ENCODE peak calls at places on chromosomes 6 and 20, in five cellular contexts. W is HS-27A, H is fibroblast of the aortic adventitia, B is NCI-H510A treated with DMSO at 0.1 percent for 48 hours, L is NCI-H774. T is an unnamed sample.

GRCh38 chr20:49456646-49457045 is 25.8 kb downstream of the KCNB1 start:
- DNase-seq in W (no peak), H (no peak), B (no peak), L (no peak), T (no peak)

GRCh38 chr6:161242779-161243693 is 30.8 kb downstream of the AGPAT4 start:
- DNase-seq in B (no peak), W (no peak), H (peak), L (no peak), T (no peak)

GRCh38 chr6:109316909-109317308 is 65.4 kb downstream of the CD164 start:
- DNase-seq in B (no peak), H (no peak), W (no peak), L (no peak), T (no peak)

GRCh38 chr20:63433756-63434531 is 38.5 kb downstream of the KCNQ2 start:
- DNase-seq in B (no peak), W (no peak), L (no peak), H (no peak), T (no peak)

GRCh38 chr20:35820715-35821114 is 48.9 kb downstream of the PHF20 start:
- DNase-seq in L (no peak), H (peak), B (no peak), W (no peak), T (no peak)

GRCh38 chr20:23446505-23446904 is 6.2 kb downstream of the CST11 start:
- DNase-seq in L (peak), B (peak), W (peak), H (peak), T (peak)

GRCh38 chr6:39527792-39528564 is 197.2 kb downstream of the KIF6 start:
- DNase-seq in B (no peak), H (no peak), W (no peak), L (no peak), T (no peak)

GRCh38 chr20:64080013-64080812 is at the start of gene OPRL1:
- DNase-seq in H (no peak), L (no peak), W (no peak), B (no peak), T (peak)

GRCh38 chr20:25222461-25223178 is 25.3 kb upstream of the PYGB start:
- DNase-seq in B (no peak), L (no peak), W (no peak), H (no peak), T (no peak)

GRCh38 chr20:62711703-62712101 is 3.1 kb downstream of the NTSR1 start:
- DNase-seq in L (peak), W (no peak), H (peak), B (no peak), T (no peak)

GRCh38 chr20:61701401-61701800 is 364.3 kb downstream of the TAF4 start:
- DNase-seq in W (no peak), B (no peak), H (no peak), L (no peak), T (no peak)

GRCh38 chr20:460180-460579 is 2.2 kb downstream of the TBC1D20 start:
- DNase-seq in L (no peak), H (no peak), B (no peak), W (no peak), T (peak)

GRCh38 chr20:48282591-48283228 is 497.4 kb upstream of the SULF2 start:
- DNase-seq in W (no peak), H (no peak), B (no peak), L (no peak), T (no peak)

GRCh38 chr6:15618685-15619084 is 44.1 kb downstream of the DTNBP1 start:
- DNase-seq in B (no peak), L (no peak), H (no peak), W (no peak), T (no peak)

GRCh38 chr6:91043751-91044150 is 456.9 kb upstream of the MAP3K7 start:
- DNase-seq in B (no peak), L (no peak), H (no peak), W (no peak), T (no peak)

GRCh38 chr6:136525586-136526195 is 24.5 kb downstream of the MAP7 start:
- DNase-seq in L (no peak), H (no peak), B (peak), W (no peak), T (peak)

GRCh38 chr6:44289726-44290125 is 19.5 kb downstream of the TMEM151B start:
- DNase-seq in B (no peak), H (no peak), W (no peak), L (no peak), T (no peak)

GRCh38 chr6:27168586-27169443 is 78.7 kb upstream of the PRSS16 start:
- DNase-seq in H (peak), B (no peak), W (peak), L (no peak), T (peak)

GRCh38 chr6:119349341-119350201 is at the start of gene MAN1A1:
- DNase-seq in B (peak), L (peak), W (peak), H (peak), T (peak)

GRCh38 chr20:57596998-57597939 is 23.0 kb downstream of the ZBP1 start:
- DNase-seq in W (no peak), H (peak), B (peak), L (peak), T (peak)

GRCh38 chr20:20711413-20711812 is 1.0 kb downstream of the RALGAPA2 start:
- DNase-seq in B (peak), H (no peak), L (no peak), W (no peak), T (peak)

GRCh38 chr6:17042422-17043147 is 59.3 kb upstream of the STMND1 start:
- DNase-seq in W (no peak), L (no peak), B (no peak), H (peak), T (peak)

GRCh38 chr6:111086685-111087084 is 618 bp upstream of the SLC16A10 start:
- DNase-seq in H (peak), W (no peak), L (no peak), B (no peak), T (peak)

GRCh38 chr20:32902456-32903420 is 44.0 kb downstream of the EFCAB8 start:
- DNase-seq in H (peak), W (peak), B (peak), L (peak), T (peak)

GRCh38 chr6:152318278-152318677 is 318.9 kb downstream of the SYNE1 start:
- DNase-seq in L (no peak), W (no peak), H (peak), B (no peak), T (no peak)

GRCh38 chr6:39221746-39222641 is 7.3 kb downstream of the KCNK5 start:
- DNase-seq in W (no peak), H (no peak), L (no peak), B (no peak), T (no peak)

GRCh38 chr6:14190596-14191224 is 73.1 kb downstream of the CD83 start:
- DNase-seq in B (no peak), L (no peak), W (no peak), H (no peak), T (no peak)

GRCh38 chr6:41208439-41209106 is 7.6 kb upstream of the TREML2 start:
- DNase-seq in H (no peak), W (no peak), L (no peak), B (no peak), T (no peak)

GRCh38 chr20:1800180-1800579 is 95.0 kb upstream of the SIRPA start:
- DNase-seq in B (no peak), H (no peak), W (no peak), L (no peak), T (no peak)

GRCh38 chr6:52152692-52153091 is 33.5 kb upstream of the IL17A start:
- DNase-seq in L (no peak), H (no peak), B (no peak), W (no peak), T (no peak)

GRCh38 chr6:5762561-5762968 is 244.2 kb downstream of the NRN1 start:
- DNase-seq in B (no peak), L (no peak), W (no peak), H (peak), T (no peak)

T was measured in DMS53.